ENCODE peak calls at places on chromosomes 4 and X, in four cellular contexts. V is CD8-positive, alpha-beta memory T cell; B is upper lobe of left lung; E is psoas muscle. N is an unnamed sample.

GRCh38 chr4:23384741-23385140 is 505.1 kb downstream of the PPARGC1A start:
- DNase-seq in V (no peak), B (no peak), E (no peak), N (no peak)

GRCh38 chrX:40107291-40108083 is 9.7 kb upstream of the BCOR start:
- DNase-seq in V (no peak), B (peak; percentile 79), E (peak; percentile 74), N (no peak)

GRCh38 chr4:188092824-188093223 is 16.6 kb downstream of the TRIML2 start:
- DNase-seq in V (no peak), B (no peak), E (no peak), N (no peak)

GRCh38 chrX:9562851-9563250 is 98.0 kb downstream of the TBL1X start:
- DNase-seq in V (no peak), B (no peak), E (peak; percentile 30), N (peak; percentile 83)

GRCh38 chrX:123960956-123961267 is 594 bp upstream of the STAG2 start:
- DNase-seq in V (no peak), B (no peak), E (no peak), N (no peak)

GRCh38 chr4:98627883-98628282 is 30.5 kb downstream of the TSPAN5 start:
- DNase-seq in V (no peak), B (no peak), E (no peak), N (no peak)

GRCh38 chrX:22135171-22135711 is 103.1 kb downstream of the PHEX start:
- DNase-seq in V (no peak), B (no peak), E (no peak), N (peak; percentile 92)

GRCh38 chr4:159516556-159516955 is 413.7 kb downstream of the RAPGEF2 start:
- DNase-seq in V (no peak), B (no peak), E (no peak), N (no peak)

GRCh38 chr4:2923678-2924173 is 39.5 kb downstream of the NOP14 start:
- DNase-seq in V (no peak), B (no peak), E (no peak), N (no peak)

GRCh38 chr4:186642998-186643397 is 80.7 kb downstream of the FAT1 start:
- DNase-seq in V (no peak), B (no peak), E (no peak), N (no peak)

GRCh38 chrX:6149231-6149870 is 79.3 kb downstream of the NLGN4X start:
- DNase-seq in V (no peak), B (no peak), E (no peak), N (peak; percentile 64)

GRCh38 chrX:48003367-48003757 is 427 bp downstream of the ZNF182 start:
- DNase-seq in V (no peak), B (no peak), E (no peak), N (no peak)

GRCh38 chr4:150224896-150225591 is 146.8 kb downstream of the DCLK2 start:
- DNase-seq in V (no peak), B (no peak), E (no peak), N (peak; percentile 74)

GRCh38 chr4:128338634-128339355 is 51.2 kb upstream of the PGRMC2 start:
- DNase-seq in V (no peak), B (no peak), E (no peak), N (peak; percentile 54)

GRCh38 chr4:98512918-98513317 is 145.5 kb downstream of the TSPAN5 start:
- DNase-seq in V (no peak), B (no peak), E (no peak), N (no peak)

DNA sequence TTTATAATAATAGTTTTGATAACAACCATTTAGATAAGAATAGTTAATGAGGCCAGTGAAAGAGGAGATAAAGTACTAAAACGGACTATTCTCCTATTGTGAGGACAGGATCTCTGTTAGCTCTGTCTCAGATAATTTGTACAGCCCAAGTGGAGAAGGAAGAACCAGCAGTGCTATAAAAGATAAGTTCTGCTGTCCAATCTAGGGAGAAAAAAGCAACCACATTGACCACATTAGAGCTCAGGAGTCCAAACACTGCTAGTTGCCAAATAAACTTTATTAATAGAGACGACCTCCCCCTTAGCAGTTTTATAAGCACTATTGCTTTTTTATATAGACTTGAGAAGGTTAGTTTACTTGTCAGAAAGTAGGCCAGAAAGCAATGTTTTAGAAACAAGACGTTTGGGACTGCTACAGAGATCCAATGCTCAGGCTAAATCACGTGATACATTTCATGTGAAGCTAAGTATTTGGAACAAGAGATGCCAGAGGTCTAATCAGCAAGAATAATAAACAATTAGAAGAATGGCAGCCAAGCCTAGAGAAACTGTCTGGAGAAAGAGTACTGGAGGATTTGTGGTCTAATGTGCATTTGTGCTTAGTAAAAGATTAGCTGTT is 15.9 kb downstream of the IL15 start:
- DNase-seq in V (no peak), B (no peak), E (no peak), N (no peak)
- H3K27ac ChIP-seq in V (no peak overlapping the region), B (peak overlapping the region; percentile 40), E (no peak overlapping the region), N (peak overlapping the region; percentile 29)

GRCh38 chrX:4243759-4244158 is 530.3 kb upstream of the PRKX start:
- DNase-seq in V (no peak), B (no peak), E (no peak), N (no peak)

GRCh38 chrX:4240541-4241194 is 527.2 kb upstream of the PRKX start:
- DNase-seq in V (peak; percentile 64), B (no peak), E (no peak), N (no peak)

GRCh38 chrX:4238916-4239315 is 525.5 kb upstream of the PRKX start:
- DNase-seq in V (no peak), B (no peak), E (no peak), N (no peak)

DNA sequence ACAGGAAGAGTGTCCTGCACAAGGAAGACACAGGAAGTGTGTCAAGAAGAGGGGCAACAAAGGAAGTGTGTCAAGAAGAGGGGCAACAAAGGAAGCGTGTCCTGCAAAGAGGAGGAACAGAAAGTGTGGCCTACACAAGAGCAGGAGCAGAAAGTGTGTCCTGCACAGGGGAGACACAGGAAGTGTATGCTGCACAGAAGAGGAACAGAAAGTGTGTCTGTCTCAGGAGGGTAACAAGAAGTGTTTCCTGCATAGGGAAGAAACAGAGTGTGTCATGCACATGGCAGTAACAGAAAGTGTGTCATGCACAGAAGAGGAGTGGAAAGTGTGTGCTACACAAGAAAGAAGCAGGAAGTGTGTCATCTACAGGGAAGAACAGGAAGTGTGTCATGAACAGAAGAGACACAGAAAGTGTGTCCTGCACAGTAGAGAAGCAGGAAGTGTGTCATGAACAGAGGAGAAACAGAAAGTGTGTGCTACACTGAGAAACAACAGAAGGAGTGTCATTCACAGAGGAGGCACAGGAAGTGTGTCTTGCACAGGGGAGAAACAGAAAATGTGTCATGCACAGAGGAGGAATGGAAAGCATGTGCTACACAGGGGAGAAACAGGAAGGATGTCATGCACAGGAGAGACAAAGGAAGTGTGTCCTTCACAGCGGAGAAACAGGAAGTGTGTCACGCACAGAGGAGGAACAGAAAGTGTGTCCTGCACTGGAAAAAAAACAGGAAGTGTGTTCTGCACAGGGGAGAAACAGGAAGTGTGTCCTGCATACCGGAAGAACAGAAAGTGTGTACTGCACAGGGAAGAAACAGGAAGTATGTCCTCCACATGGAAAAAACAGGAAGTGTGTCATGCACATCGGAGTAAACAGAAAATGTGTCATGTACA is 526.4 kb upstream of the PRKX start:
- DNase-seq in V (no peak), B (no peak), E (no peak), N (no peak)
- H3K4me3 ChIP-seq in V (peak overlapping the region; percentile 14), B (no peak overlapping the region), E (no peak overlapping the region), N (no peak overlapping the region)

GRCh38 chrX:23503835-23504539 is 163.3 kb upstream of the PRDX4 start:
- DNase-seq in V (no peak), B (peak; percentile 83), E (peak; percentile 60), N (no peak)
- H3K4me1 ChIP-seq in V (no peaks in the 10 kb centered on the region), B (no peaks in the 10 kb centered on the region), E (no peaks in the 10 kb centered on the region), N (no peaks in the 10 kb centered on the region)

GRCh38 chr4:72352746-72353145 is 216.3 kb downstream of the ADAMTS3 start:
- DNase-seq in V (no peak), B (no peak), E (no peak), N (no peak)
- H3K27ac ChIP-seq in V (no peak overlapping the region), B (no peak overlapping the region), E (no peak overlapping the region), N (no peak overlapping the region)

GRCh38 chrX:106726485-106727437 is at the start of gene RNF128:
- DNase-seq in V (no peak), B (peak; percentile 55), E (peak; percentile 38), N (no peak)
- H3K4me3 ChIP-seq in V (no peak within 1 kb of the TSS), B (peak within 1 kb of the TSS; percentile 58), E (peak within 1 kb of the TSS; percentile 71), N (no peak within 1 kb of the TSS)

GRCh38 chr4:58688603-58689002 is 1578.4 kb upstream of the IGFBP7 start:
- DNase-seq in V (no peak), B (no peak), E (no peak), N (no peak)
- H3K4me1 ChIP-seq in V (no peaks in the 10 kb centered on the region), B (no peaks in the 10 kb centered on the region), E (no peaks in the 10 kb centered on the region), N (no peaks in the 10 kb centered on the region)

DNA sequence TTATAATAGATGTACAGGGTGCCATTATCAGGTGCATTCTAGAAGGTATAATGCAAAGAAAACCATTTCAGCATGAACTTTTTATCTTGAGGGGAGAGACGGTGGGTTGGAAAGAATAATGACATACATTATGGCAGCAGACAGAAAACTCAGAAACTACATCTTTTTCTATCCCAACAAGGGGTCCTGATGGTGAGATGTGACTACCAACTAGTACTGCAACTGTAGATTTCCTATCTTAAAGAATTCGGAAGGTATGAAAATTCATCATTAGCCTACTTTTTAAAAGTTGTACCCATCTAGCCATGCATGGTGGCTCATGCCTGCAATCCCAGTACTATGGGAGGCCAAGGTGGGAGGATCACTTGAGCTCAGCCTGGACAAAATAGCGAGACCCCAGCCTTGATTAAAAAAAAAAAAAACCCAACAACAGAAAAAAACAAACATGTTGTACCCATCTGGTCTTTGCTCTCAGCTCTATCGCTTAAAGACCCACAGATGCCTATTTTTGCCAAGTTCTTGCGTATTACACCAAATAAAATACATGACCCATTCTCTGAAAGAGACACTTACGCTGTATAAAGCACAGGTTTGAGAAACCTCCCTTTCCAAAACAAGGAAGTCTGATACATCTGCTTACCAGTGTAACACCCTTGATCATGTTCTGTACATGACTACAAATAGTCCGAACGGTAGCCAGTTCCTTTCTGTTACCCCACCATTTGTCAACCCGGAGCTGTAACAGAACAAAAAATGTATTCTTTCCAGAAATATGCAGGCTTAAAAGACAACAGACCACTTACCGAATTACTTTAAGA is 1.6 kb downstream of the RPL9 start:
- DNase-seq in V (no peak), B (no peak), E (no peak), N (no peak)
- H3K27ac ChIP-seq in V (peak overlapping the region; percentile 99), B (peak overlapping the region; percentile 90), E (peak overlapping the region; percentile 99), N (no peak overlapping the region)

N was measured in SJSA1.